ENCODE peak calls at places on chromosome 4, in four cellular contexts. Y, I, V and W are unnamed samples.
A peak's percentile ranks its signal among the peaks of the same experiment; 100 is the strongest.

GRCh38 chr4:179097741-179098140 is 1655.5 kb upstream of the AGA start:
- DNase-seq in I (no peak), Y (no peak), V (no peak), W (no peak)

GRCh38 chr4:84470204-84470785 is 28.8 kb downstream of the NKX6-1 start:
- DNase-seq in I (no peak), V (no peak), Y (no peak), W (no peak)

GRCh38 chr4:150415213-150415612 is 166.7 kb upstream of the MAB21L2 start:
- DNase-seq in I (no peak), V (no peak), Y (no peak), W (no peak)

GRCh38 chr4:173403051-173403450 is 4.1 kb upstream of the SCRG1 start:
- DNase-seq in I (no peak), V (peak; percentile 45), Y (no peak), W (no peak)

GRCh38 chr4:7421356-7422097 is 13.2 kb downstream of the PSAPL1 start:
- DNase-seq in V (no peak), I (no peak), Y (no peak), W (peak; percentile 10)

GRCh38 chr4:118757761-118758213 is 72.6 kb downstream of the METTL14 start:
- DNase-seq in V (no peak), Y (no peak), I (no peak), W (no peak)

GRCh38 chr4:105709081-105709450 is 482 bp downstream of the GSTCD start:
- DNase-seq in V (no peak), I (no peak), Y (no peak), W (no peak)

GRCh38 chr4:144575181-144575580 is 70.8 kb upstream of the HHIP start:
- DNase-seq in V (no peak), Y (no peak), I (no peak), W (no peak)

GRCh38 chr4:31021008-31021407 is 300.8 kb downstream of the PCDH7 start:
- DNase-seq in V (no peak), I (no peak), Y (no peak), W (no peak)

GRCh38 chr4:139735381-139736256 is 70.0 kb downstream of the MGST2 start:
- DNase-seq in V (peak; percentile 23), I (no peak), Y (no peak), W (no peak)

GRCh38 chr4:115437739-115438138 is 324.3 kb upstream of the NDST4 start:
- DNase-seq in Y (no peak), V (no peak), I (no peak), W (no peak)